ENCODE peak calls at places on chromosomes 11 and 22, in five cellular contexts. P is lower lobe of right lung, D is astrocyte, V is Caco-2, C is bronchial epithelial cell. W is an unnamed sample.
A peak's percentile ranks its signal among the peaks of the same experiment; 100 is the strongest.

GRCh38 chr11:95330332-95330731 is 99.3 kb upstream of the SESN3 start:
- DNase-seq in C (no peak), D (no peak), V (no peak), P (no peak), W (no peak)

GRCh38 chr11:9143726-9144125 is 52.3 kb upstream of the SCUBE2 start:
- DNase-seq in C (no peak), D (peak; percentile 23), P (no peak), V (no peak), W (no peak)

GRCh38 chr11:79363861-79364378 is 76.9 kb downstream of the TENM4 start:
- DNase-seq in C (peak; percentile 67), D (peak; percentile 42), P (no peak), V (no peak), W (no peak)

GRCh38 chr11:32462296-32462695 is 27.0 kb upstream of the WT1 start:
- DNase-seq in V (no peak), P (no peak), C (no peak), D (no peak), W (no peak)

GRCh38 chr22:32444068-32444467 is 20.2 kb downstream of the BPIFC start:
- DNase-seq in C (peak; percentile 31), P (no peak), V (peak; percentile 44), D (no peak), W (no peak)

GRCh38 chr22:31818481-31819392 is 64.9 kb downstream of the DEPDC5 start:
- DNase-seq in D (peak; percentile 51), P (no peak), C (no peak), V (no peak), W (no peak)

GRCh38 chr11:95575517-95575916 is 214.1 kb downstream of the FAM76B start:
- DNase-seq in C (no peak), D (peak; percentile 20), V (no peak), P (no peak), W (no peak)

GRCh38 chr11:31437742-31438435 is 68.2 kb downstream of the DNAJC24 start:
- DNase-seq in C (peak; percentile 68), V (no peak), D (peak; percentile 81), P (no peak), W (no peak)

GRCh38 chr11:123577081-123577598 is 77.3 kb downstream of the SCN3B start:
- DNase-seq in V (peak; percentile 89), C (peak; percentile 35), P (peak; percentile 79), D (peak; percentile 12), W (peak; percentile 67)

GRCh38 chr22:22143448-22143847 is 101.1 kb upstream of the VPREB1 start:
- DNase-seq in P (no peak), C (no peak), D (no peak), V (no peak), W (no peak)

GRCh38 chr22:32389685-32390084 is 22.4 kb downstream of the RTCB start:
- DNase-seq in D (no peak), P (no peak), C (no peak), V (peak; percentile 33), W (no peak)

GRCh38 chr22:27226666-27227065 is 569.3 kb downstream of the MIAT start:
- DNase-seq in C (no peak), P (no peak), D (peak; percentile 64), V (no peak), W (no peak)

GRCh38 chr11:1943576-1943975 is 3.6 kb upstream of the MRPL23 start:
- DNase-seq in D (no peak), V (peak; percentile 1), P (peak; percentile 34), C (no peak), W (peak; percentile 57)

GRCh38 chr11:28529540-28530410 is 421.6 kb downstream of the METTL15 start:
- DNase-seq in D (peak; percentile 56), C (peak; percentile 59), P (no peak), V (peak; percentile 45), W (no peak)
- TF ChIP-seq CTCF in D (peak; percentile 27), C (peak; percentile 22), P (peak; percentile 23), V (peak; percentile 47), W (peak; percentile 38)

GRCh38 chr11:18495703-18496102 is 31.0 kb downstream of the TSG101 start:
- DNase-seq in V (no peak), P (no peak), C (peak; percentile 13), D (no peak), W (no peak)

GRCh38 chr11:18492888-18493287 is 33.9 kb downstream of the TSG101 start:
- DNase-seq in D (no peak), C (peak; percentile 36), P (no peak), V (no peak), W (no peak)

GRCh38 chr11:18498039-18498438 is 28.7 kb downstream of the TSG101 start:
- DNase-seq in C (no peak), P (no peak), D (no peak), V (no peak), W (no peak)

GRCh38 chr11:18493310-18493709 is 33.4 kb downstream of the TSG101 start:
- DNase-seq in P (no peak), V (no peak), D (no peak), C (peak; percentile 74), W (no peak)

DNA sequence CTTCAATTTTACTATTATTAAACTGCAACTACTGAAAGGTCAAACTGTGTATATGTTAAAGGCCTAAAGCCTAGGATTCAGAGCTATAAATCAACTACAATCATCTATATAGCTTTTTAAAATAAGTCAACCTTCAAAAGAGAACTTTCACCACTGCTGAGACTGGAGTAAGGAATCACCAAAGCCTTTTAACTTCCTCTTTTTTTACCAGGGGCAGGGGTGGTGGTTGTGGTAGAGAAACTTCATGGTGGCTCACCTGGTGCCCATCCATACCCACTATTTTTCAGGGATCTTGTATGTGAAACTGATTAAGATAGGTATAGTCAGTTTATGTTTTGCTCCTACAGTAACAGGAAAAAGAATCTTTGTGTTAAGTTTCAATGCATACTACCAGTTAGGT is 31.5 kb downstream of the TSG101 start:
- DNase-seq in C (no peak), V (no peak), D (no peak), P (no peak), W (no peak)
- H3K36me3 ChIP-seq in C (peaks cover 5% of the 10 kb centered on the region), V (no peaks in the 10 kb centered on the region), D (peaks cover 15% of the 10 kb centered on the region), P (peaks cover 65% of the 10 kb centered on the region), W (peaks cover 96% of the 10 kb centered on the region)

GRCh38 chr22:43441216-43441615 is 29.4 kb downstream of the MPPED1 start:
- DNase-seq in D (no peak), C (no peak), P (no peak), V (no peak), W (no peak)
- TF ChIP-seq CTCF in D (no peak), C (no peak), P (no peak), V (no peak), W (no peak)

DNA sequence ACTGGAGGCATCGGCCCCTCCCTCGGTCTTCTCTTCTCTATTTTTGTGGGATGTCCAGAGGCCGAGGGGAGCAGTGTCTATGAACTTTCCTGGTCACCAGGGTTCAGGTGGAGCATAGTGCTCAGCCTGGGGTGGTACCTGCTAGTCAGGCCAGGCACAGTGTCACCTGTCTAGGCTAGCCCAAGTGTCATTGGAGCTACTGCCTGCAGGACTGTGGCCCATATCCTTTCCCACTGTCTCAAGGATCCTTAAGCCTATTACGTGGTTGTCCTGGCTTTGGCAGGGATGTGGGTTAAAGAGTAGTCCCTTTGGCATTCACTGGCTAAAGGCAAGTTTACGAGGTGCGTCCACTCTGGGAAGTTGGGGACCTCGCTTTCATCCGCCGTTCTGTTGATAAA is 9.3 kb downstream of the RBM14 start:
- DNase-seq in P (no peak), D (no peak), V (no peak), C (no peak), W (no peak)
- H3K36me3 ChIP-seq in P (peaks cover 91% of the 10 kb centered on the region), D (peaks cover 58% of the 10 kb centered on the region), V (peaks cover 23% of the 10 kb centered on the region), C (peaks cover 38% of the 10 kb centered on the region), W (peaks cover 85% of the 10 kb centered on the region)

DNA sequence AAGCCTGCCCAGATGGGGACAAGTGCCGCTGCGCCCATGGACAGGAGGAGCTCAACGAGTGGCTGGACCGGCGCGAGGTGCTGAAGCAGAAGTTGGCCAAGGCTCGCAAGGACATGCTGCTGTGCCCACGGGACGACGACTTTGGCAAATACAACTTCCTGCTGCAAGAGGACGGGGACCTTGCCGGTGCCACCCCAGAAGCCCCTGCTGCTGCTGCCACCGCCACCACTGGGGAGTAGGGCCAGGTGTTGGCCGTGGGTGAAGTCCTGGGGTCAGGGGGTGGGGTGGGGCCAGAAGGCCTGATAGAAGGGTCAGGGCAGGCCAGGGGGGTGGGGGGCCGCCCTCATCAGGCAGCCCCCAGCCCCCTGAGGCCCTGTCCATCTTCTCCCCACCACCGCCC is 24.6 kb upstream of the TEF start:
- DNase-seq in P (no peak), V (no peak), C (no peak), D (no peak), W (no peak)
- TF ChIP-seq CTCF in P (no peak), V (no peak), C (no peak), D (no peak), W (no peak)

GRCh38 chr11:18294862-18295261 is 27.1 kb downstream of the HPS5 start:
- DNase-seq in D (no peak), V (no peak), C (no peak), P (no peak), W (no peak)

GRCh38 chr11:18295316-18295715 is 26.6 kb downstream of the HPS5 start:
- DNase-seq in D (no peak), C (no peak), P (no peak), V (no peak), W (no peak)

GRCh38 chr11:18304745-18305144 is 17.2 kb downstream of the HPS5 start:
- DNase-seq in D (no peak), C (no peak), P (no peak), V (peak; percentile 21), W (no peak)

DNA sequence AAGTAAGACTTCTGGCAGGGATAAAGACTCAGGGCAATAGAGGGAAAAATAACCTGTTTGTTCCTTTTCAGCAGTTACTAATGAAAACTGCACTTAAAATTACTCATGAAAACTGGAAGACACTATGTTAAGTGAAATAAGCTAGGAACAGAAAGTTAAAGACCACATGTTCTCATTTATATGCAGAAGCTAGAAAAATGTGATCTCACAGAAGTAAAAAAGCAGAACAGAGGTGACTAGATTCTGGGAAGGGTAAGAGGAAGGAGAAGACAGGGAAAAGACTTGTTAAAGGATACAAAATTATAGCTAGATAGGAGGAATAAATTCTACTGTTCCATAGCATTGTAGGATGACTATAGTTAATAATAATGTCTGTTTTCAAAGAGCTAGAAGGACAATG is 22.2 kb downstream of the HPS5 start:
- DNase-seq in D (no peak), C (no peak), P (no peak), V (no peak), W (no peak)
- H3K36me3 ChIP-seq in D (peaks cover 38% of the 10 kb centered on the region), C (peaks cover 11% of the 10 kb centered on the region), P (peaks cover 96% of the 10 kb centered on the region), V (peaks cover 1% of the 10 kb centered on the region), W (peaks cover 59% of the 10 kb centered on the region)

DNA sequence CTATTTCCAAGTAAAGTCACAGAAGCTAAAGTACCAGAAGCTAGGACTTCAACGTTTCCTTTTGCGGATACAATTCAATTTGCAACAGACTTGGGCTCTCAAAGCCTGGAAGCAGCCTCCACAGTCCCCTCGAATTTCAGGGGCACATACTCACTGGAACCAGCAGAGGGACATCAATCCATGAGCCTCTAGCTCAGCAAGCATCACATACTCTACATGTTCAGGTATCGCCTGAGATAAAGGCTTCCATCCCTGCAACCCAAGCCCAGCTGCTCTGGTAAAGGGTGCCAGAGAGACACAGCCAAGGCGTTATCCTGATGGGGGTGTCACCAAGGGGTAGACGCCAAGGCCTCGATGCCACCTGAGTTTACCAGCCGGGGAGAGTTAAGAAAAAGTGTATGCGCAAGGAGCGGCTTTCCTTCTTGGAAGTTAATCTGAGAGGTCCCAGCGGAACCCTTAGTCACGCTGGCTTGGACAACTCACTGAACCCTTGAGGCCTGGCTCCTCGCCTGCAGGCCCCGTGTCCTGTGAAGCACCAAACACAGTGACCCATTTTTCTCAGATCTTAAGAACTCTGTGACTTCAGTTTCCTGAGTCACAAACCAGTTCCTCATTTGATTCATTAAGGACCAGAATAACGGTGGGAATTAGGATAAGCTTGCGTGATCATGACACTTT is 13.0 kb downstream of the LTO1 start:
- DNase-seq in V (no peak), C (no peak), P (peak; percentile 18), D (no peak), W (peak; percentile 67)
- TF ChIP-seq CTCF in V (peak; percentile 55), C (peak; percentile 24), P (no peak), D (peak; percentile 26), W (no peak)

GRCh38 chr11:85661972-85662664 is 2.8 kb downstream of the CREBZF start:
- DNase-seq in V (no peak), P (no peak), C (no peak), D (no peak), W (no peak)
- H3K36me3 ChIP-seq in V (peaks cover 4% of the 10 kb centered on the region), P (peaks cover 52% of the 10 kb centered on the region), C (peaks cover 1% of the 10 kb centered on the region), D (peaks cover 22% of the 10 kb centered on the region), W (peaks cover 58% of the 10 kb centered on the region)

W was measured in heart left ventricle.